ENCODE peak calls at places on chromosomes 6 and 20, in four cellular contexts. D, X, G and V are unnamed samples. For H3K9me3, the result is how much of the 10 kb centered on the place peaks cover.

GRCh38 chr6:110681543-110682459 is 133.5 kb downstream of the CDK19 start:
- DNase-seq in D (no peak), X (no peak), G (peak), V (no peak)

GRCh38 chr6:15495375-15495901 is 167.4 kb downstream of the DTNBP1 start:
- DNase-seq in D (no peak), X (no peak), G (no peak), V (no peak)

GRCh38 chr6:11665636-11666335 is 112.8 kb downstream of the ADTRP start:
- DNase-seq in D (no peak), X (no peak), G (no peak), V (no peak)

GRCh38 chr6:86969573-86969972 is 32.2 kb downstream of the HTR1E start:
- DNase-seq in D (no peak), X (no peak), G (no peak), V (no peak)

GRCh38 chr20:19932170-19932667 is 84.9 kb upstream of the NAA20 start:
- DNase-seq in D (no peak), X (no peak), G (no peak), V (no peak)

GRCh38 chr6:12608874-12609273 is 107.7 kb upstream of the PHACTR1 start:
- DNase-seq in D (no peak), X (no peak), G (no peak), V (no peak)

GRCh38 chr20:63433351-63433750 is 39.1 kb downstream of the KCNQ2 start:
- DNase-seq in D (no peak), X (no peak), G (no peak), V (no peak)

GRCh38 chr20:62052336-62052841 is 13.3 kb downstream of the TAF4 start:
- DNase-seq in D (no peak), X (no peak), G (no peak), V (no peak)

GRCh38 chr6:132867055-132867454 is 52.7 kb downstream of the RPS12 start:
- DNase-seq in D (no peak), X (no peak), G (no peak), V (no peak)

GRCh38 chr6:7268362-7269310 is 44.4 kb downstream of the SSR1 start:
- DNase-seq in D (no peak), X (no peak), G (no peak), V (no peak)

GRCh38 chr6:45255434-45255833 is 72.7 kb upstream of the RUNX2 start:
- DNase-seq in D (no peak), X (no peak), G (no peak), V (no peak)

GRCh38 chr6:118635909-118636735 is 15.3 kb downstream of the CEP85L start:
- DNase-seq in D (no peak), X (no peak), G (no peak), V (no peak)

GRCh38 chr6:112033824-112034223 is 20.1 kb upstream of the CCN6 start:
- DNase-seq in D (no peak), X (no peak), G (no peak), V (no peak)

GRCh38 chr6:167678102-167679101 is 148.3 kb upstream of the AFDN start:
- DNase-seq in D (no peak), X (no peak), G (peak), V (no peak)

GRCh38 chr20:61191096-61191495 is 61.0 kb upstream of the CDH4 start:
- DNase-seq in D (no peak), X (no peak), G (no peak), V (no peak)

GRCh38 chr6:90288404-90288803 is 8.2 kb downstream of the BACH2 start:
- DNase-seq in D (no peak), X (no peak), G (no peak), V (no peak)

GRCh38 chr6:7267521-7268091 is 45.4 kb downstream of the SSR1 start:
- DNase-seq in D (no peak), X (no peak), G (peak), V (no peak)

GRCh38 chr6:50353603-50354002 is 303.9 kb upstream of the DEFB112 start:
- DNase-seq in D (no peak), X (no peak), G (no peak), V (no peak)

GRCh38 chr20:15560936-15561531 is 1012.2 kb downstream of the KIF16B start:
- DNase-seq in D (no peak), X (no peak), G (no peak), V (no peak)

GRCh38 chr6:157272866-157273755 is 50.2 kb downstream of the TMEM242 start:
- DNase-seq in D (peak), X (no peak), G (peak), V (no peak)

GRCh38 chr6:157460182-157460999 is 79.4 kb downstream of the ZDHHC14 start:
- DNase-seq in D (no peak), X (no peak), G (no peak), V (no peak)

GRCh38 chr6:21586760-21587181 is 6.8 kb upstream of the SOX4 start:
- DNase-seq in D (no peak), X (no peak), G (no peak), V (no peak)

GRCh38 chr20:58436868-58437645 is 48.0 kb downstream of the VAPB start:
- DNase-seq in D (no peak), X (no peak), G (peak), V (no peak)

DNA sequence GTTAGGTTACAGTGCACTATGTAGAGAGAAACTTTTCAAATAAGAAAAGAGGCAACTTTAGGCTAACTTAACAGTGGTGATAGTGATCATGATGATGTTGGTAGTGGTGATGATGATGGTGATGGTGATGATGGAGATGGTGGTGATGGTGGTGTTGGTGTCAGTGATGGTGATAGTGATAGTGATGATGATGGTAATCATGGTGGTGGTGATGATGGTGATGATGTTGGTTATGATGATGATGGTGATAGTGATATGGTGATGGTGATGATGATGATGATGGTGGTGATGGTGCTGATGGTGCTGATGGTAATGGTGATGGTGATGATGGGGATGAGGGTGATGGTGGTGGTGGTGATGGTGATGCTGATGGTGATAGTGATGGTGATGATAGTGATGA is 107.4 kb downstream of the DLL1 start:
- DNase-seq in D (no peak), X (no peak), G (no peak), V (no peak)
- TF ChIP-seq ATF2 in D (no peak), X (no peak), G (no peak), V (no peak)

DNA sequence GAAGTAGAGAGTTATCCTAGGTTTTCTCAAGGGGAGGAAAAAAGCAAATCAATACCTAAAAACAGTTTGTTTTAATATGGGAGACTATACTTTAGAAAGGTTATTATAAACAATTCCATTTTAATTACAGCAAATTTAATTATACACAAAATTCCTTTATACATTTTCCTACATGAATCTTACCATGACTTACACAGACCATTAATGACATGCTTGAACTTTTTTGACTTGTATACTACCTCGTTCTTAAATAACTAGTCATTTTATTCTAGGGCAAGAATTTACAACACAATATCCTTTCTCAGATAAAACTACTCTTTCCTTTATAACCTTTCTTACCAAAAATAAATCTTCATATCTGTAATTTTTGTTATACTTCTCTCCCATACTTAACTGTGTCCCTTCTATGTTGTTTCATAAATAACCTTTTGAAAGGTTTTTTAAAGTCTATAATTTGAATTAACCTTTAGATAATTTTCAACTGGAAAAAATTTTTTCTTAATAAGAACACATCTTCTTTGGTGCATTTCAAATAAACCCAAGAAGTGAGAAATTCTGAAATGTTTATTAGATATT is 729.4 kb downstream of the TENT5A start:
- DNase-seq in D (no peak), X (no peak), G (no peak), V (no peak)
- H3K9me3 ChIP-seq in D (under half), X (under half), G (half or more), V (under half)

DNA sequence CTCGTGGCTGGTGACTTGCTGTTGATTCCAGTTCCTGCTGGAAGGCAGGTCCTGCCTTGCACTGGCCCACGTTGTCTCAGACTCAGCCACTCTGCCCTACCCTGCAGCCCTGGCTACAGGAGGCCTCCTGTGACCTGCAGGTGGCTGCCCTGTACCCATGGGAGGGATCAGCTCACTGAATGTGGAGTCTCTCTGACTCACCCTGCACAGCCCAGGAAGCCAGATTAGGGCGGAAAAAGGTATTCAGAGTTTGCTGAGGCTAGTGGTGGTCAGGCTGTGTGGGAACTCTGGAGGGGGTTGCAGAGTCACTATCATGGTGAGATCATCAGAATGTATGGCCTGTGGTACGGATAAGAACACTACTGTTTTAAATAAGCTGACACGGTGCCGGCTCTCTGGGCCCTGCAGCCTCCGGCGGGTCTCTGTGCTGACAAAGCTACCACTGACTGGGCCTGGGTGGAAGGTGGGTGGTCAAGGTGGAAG is 24.7 kb upstream of the PYGB start:
- DNase-seq in D (peak), X (peak), G (peak), V (no peak)
- TF ChIP-seq ATF2 in D (no peak), X (no peak), G (no peak), V (no peak)

GRCh38 chr6:83757021-83757420 is 48.1 kb upstream of the SNAP91 start:
- DNase-seq in D (no peak), X (no peak), G (no peak), V (no peak)
- H3K9me3 ChIP-seq in D (under half), X (under half), G (under half), V (under half)

DNA sequence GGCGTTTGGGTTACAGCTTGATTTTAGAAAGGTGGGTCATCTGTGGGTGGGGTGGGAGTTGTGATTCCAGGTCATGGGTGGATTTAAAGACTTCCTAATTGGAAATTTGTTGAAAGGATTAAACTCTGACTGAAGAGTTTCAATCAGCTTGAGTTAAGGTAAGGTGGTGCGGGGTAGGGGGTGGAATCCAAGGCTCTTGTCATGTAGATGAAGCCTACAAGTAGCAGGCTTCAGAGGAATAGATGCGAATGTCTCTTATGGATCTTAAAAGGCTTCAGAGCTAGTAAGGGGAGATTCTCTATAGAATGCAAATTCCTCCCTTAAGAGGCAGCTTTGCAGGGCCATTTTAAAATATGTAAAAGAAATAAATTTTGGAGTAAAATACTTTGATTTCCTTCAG is 645.3 kb downstream of the FRK start:
- DNase-seq in D (no peak), X (peak), G (no peak), V (no peak)
- TF ChIP-seq ATF2 in D (no peak), X (no peak), G (no peak), V (no peak)

DNA sequence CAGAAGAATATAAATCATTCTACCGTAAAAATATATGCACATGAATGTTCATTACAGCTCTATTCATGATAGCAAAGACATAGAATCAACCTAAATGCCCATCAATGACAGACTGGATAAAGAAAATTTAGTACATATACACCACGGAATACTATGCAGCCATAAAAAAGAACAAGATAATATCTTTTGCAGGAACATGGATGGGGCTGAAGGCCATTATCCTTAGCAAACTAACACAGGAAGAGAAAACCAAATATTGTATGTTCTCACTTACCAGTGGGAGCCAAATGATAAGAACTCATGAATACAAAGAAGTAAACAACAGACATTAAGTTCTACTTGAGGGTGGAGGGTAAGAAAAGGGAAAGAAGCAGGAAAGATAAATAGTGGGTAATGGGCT is 8.4 kb downstream of the KHDC1L start:
- DNase-seq in D (no peak), X (no peak), G (no peak), V (no peak)
- H3K9me3 ChIP-seq in D (under half), X (under half), G (under half), V (under half)